ENCODE peak calls at places on chromosomes 1 and 21, in four cellular contexts. One of them, this sample, is unnamed.

GRCh38 chr1:175564119-175564518 is 179.3 kb downstream of the TNR start:
- DNase-seq in fibroblast of lung: no peak
- DNase-seq in heart left ventricle: no peak
- DNase-seq in aorta: no peak
- DNase-seq in this sample: no peak

GRCh38 chr1:39103321-39104157 is 77.4 kb downstream of the NDUFS5 start:
- DNase-seq in fibroblast of lung: peak
- DNase-seq in aorta: no peak
- DNase-seq in heart left ventricle: no peak
- DNase-seq in this sample: no peak

GRCh38 chr1:175373786-175374623 is 181.4 kb upstream of the KIAA0040 start:
- DNase-seq in aorta: no peak
- DNase-seq in fibroblast of lung: no peak
- DNase-seq in heart left ventricle: no peak
- DNase-seq in this sample: peak

GRCh38 chr1:78075621-78076020 is 29.9 kb downstream of the GIPC2 start:
- DNase-seq in aorta: no peak
- DNase-seq in heart left ventricle: no peak
- DNase-seq in fibroblast of lung: peak
- DNase-seq in this sample: no peak

GRCh38 chr1:191851799-191852595 is 306.3 kb upstream of the RGS18 start:
- DNase-seq in heart left ventricle: no peak
- DNase-seq in aorta: no peak
- DNase-seq in fibroblast of lung: peak
- DNase-seq in this sample: peak

GRCh38 chr1:158687037-158687436 is 522 bp upstream of the SPTA1 start:
- DNase-seq in heart left ventricle: no peak
- DNase-seq in aorta: no peak
- DNase-seq in fibroblast of lung: no peak
- DNase-seq in this sample: no peak

GRCh38 chr1:37797750-37798345 is 4.2 kb downstream of the MANEAL start:
- DNase-seq in heart left ventricle: no peak
- DNase-seq in fibroblast of lung: peak
- DNase-seq in aorta: peak
- DNase-seq in this sample: no peak

GRCh38 chr1:19425643-19426245 is 59.6 kb downstream of the CAPZB start:
- DNase-seq in fibroblast of lung: no peak
- DNase-seq in aorta: no peak
- DNase-seq in heart left ventricle: no peak
- DNase-seq in this sample: no peak

GRCh38 chr1:74357150-74357549 is 122.0 kb downstream of the TNNI3K start:
- DNase-seq in heart left ventricle: no peak
- DNase-seq in fibroblast of lung: no peak
- DNase-seq in aorta: no peak
- DNase-seq in this sample: no peak

GRCh38 chr1:118158918-118159317 is 26.1 kb downstream of the SPAG17 start:
- DNase-seq in heart left ventricle: no peak
- DNase-seq in fibroblast of lung: peak
- DNase-seq in aorta: no peak
- DNase-seq in this sample: peak

GRCh38 chr21:14121719-14122118 is 89.0 kb downstream of the LIPI start:
- DNase-seq in heart left ventricle: no peak
- DNase-seq in fibroblast of lung: no peak
- DNase-seq in aorta: no peak
- DNase-seq in this sample: no peak

GRCh38 chr1:54507471-54507870 is 40.6 kb upstream of the ACOT11 start:
- DNase-seq in heart left ventricle: no peak
- DNase-seq in aorta: no peak
- DNase-seq in fibroblast of lung: no peak
- DNase-seq in this sample: no peak

GRCh38 chr1:1250828-1251284 is 4.3 kb upstream of the C1QTNF12 start:
- DNase-seq in aorta: no peak
- DNase-seq in fibroblast of lung: no peak
- DNase-seq in heart left ventricle: no peak
- DNase-seq in this sample: no peak

GRCh38 chr1:1183833-1184775 is 10.4 kb downstream of the TTLL10 start:
- DNase-seq in fibroblast of lung: no peak
- DNase-seq in heart left ventricle: peak
- DNase-seq in aorta: peak
- DNase-seq in this sample: no peak

GRCh38 chr1:45669379-45669778 is 17.0 kb downstream of the GPBP1L1 start:
- DNase-seq in fibroblast of lung: no peak
- DNase-seq in heart left ventricle: no peak
- DNase-seq in aorta: no peak
- DNase-seq in this sample: no peak

DNA sequence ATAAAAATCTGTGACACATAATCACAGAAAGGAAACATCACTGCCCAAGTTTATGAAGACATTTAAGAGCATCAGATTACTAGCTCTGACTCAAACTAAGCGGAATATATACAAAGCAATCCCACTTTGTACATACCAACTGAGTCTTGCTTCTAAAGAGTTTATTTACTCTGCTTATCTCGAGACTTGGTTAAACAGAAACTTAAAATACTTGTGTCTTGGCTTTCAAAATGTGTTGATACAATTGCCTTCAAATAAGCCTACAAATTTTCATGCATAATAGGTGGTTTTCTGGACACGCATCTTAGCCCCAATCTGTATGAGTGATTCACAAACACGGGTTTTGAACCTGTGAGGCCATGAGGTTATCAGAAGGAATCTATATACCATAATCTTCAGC is 21.0 kb downstream of the CD160 start:
- DNase-seq in heart left ventricle: no peak
- DNase-seq in fibroblast of lung: peak
- DNase-seq in aorta: no peak
- DNase-seq in this sample: no peak
- H3K27ac ChIP-seq in heart left ventricle: no peak
- H3K27ac ChIP-seq in fibroblast of lung: no peak
- H3K27ac ChIP-seq in aorta: no peak
- H3K27ac ChIP-seq in this sample: no peak

GRCh38 chr1:62076286-62076685 is 118.4 kb upstream of the L1TD1 start:
- DNase-seq in aorta: no peak
- DNase-seq in heart left ventricle: no peak
- DNase-seq in fibroblast of lung: peak
- DNase-seq in this sample: no peak

GRCh38 chr1:62068978-62069377 is 125.7 kb upstream of the L1TD1 start:
- DNase-seq in aorta: no peak
- DNase-seq in fibroblast of lung: no peak
- DNase-seq in heart left ventricle: peak
- DNase-seq in this sample: peak

GRCh38 chr1:62068302-62068936 is 126.2 kb upstream of the L1TD1 start:
- DNase-seq in fibroblast of lung: no peak
- DNase-seq in heart left ventricle: peak
- DNase-seq in aorta: no peak
- DNase-seq in this sample: no peak

GRCh38 chr1:62070384-62071011 is 124.2 kb upstream of the L1TD1 start:
- DNase-seq in aorta: no peak
- DNase-seq in heart left ventricle: no peak
- DNase-seq in fibroblast of lung: no peak
- DNase-seq in this sample: peak

GRCh38 chr1:62071695-62072094 is 123.0 kb upstream of the L1TD1 start:
- DNase-seq in aorta: no peak
- DNase-seq in fibroblast of lung: no peak
- DNase-seq in heart left ventricle: no peak
- DNase-seq in this sample: no peak
- H3K27ac ChIP-seq in aorta: no peak
- H3K27ac ChIP-seq in fibroblast of lung: no peak
- H3K27ac ChIP-seq in heart left ventricle: no peak
- H3K27ac ChIP-seq in this sample: no peak

GRCh38 chr1:183368213-183369108 is 49.7 kb downstream of the NMNAT2 start:
- DNase-seq in heart left ventricle: no peak
- DNase-seq in aorta: no peak
- DNase-seq in fibroblast of lung: no peak
- DNase-seq in this sample: no peak
- H3K27ac ChIP-seq in heart left ventricle: no peak
- H3K27ac ChIP-seq in aorta: no peak
- H3K27ac ChIP-seq in fibroblast of lung: no peak
- H3K27ac ChIP-seq in this sample: no peak

GRCh38 chr1:89287182-89288050 is 14.8 kb upstream of the GBP5 start:
- DNase-seq in fibroblast of lung: no peak
- DNase-seq in heart left ventricle: no peak
- DNase-seq in aorta: no peak
- DNase-seq in this sample: no peak

GRCh38 chr1:89291276-89291675 is 18.6 kb upstream of the GBP5 start:
- DNase-seq in fibroblast of lung: no peak
- DNase-seq in aorta: no peak
- DNase-seq in heart left ventricle: no peak
- DNase-seq in this sample: no peak

GRCh38 chr1:89286549-89287181 is 14.0 kb upstream of the GBP5 start:
- DNase-seq in aorta: no peak
- DNase-seq in heart left ventricle: no peak
- DNase-seq in fibroblast of lung: no peak
- DNase-seq in this sample: no peak

GRCh38 chr1:89288051-89288340 is 15.3 kb upstream of the GBP5 start:
- DNase-seq in fibroblast of lung: no peak
- DNase-seq in aorta: no peak
- DNase-seq in heart left ventricle: no peak
- DNase-seq in this sample: no peak

DNA sequence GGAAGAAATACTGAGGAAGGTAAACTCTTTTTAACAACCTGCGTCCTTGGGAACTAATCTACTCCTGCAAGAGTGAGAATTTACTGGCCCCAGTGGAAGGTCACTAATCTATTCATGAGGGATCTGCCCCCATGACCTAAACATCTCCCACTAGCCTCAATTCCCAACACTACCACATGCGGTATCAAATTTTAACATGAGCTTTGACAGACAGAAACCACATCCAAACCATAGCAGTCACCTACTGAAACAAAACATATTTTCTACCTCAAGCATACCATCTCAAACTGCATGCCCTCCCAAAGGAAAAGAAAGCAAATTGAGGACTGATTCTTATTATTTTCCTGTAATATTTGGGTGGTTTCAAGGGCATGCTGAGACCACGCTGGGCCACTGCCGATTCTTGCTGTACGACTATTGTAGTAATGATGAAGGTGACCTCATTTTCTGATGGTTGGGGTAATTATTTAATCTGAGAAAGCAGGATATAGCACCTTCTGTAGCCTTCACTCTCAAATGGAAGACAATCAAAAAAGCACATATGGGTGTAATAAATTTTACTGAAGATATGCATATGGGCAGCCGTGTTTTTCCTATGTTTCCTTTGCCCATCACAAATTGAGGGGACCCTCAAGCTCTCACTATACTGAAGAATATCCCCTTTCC is 13.2 kb upstream of the GBP5 start:
- DNase-seq in fibroblast of lung: no peak
- DNase-seq in aorta: no peak
- DNase-seq in heart left ventricle: no peak
- DNase-seq in this sample: no peak
- H3K27ac ChIP-seq in fibroblast of lung: no peak
- H3K27ac ChIP-seq in aorta: no peak
- H3K27ac ChIP-seq in heart left ventricle: no peak
- H3K27ac ChIP-seq in this sample: no peak

DNA sequence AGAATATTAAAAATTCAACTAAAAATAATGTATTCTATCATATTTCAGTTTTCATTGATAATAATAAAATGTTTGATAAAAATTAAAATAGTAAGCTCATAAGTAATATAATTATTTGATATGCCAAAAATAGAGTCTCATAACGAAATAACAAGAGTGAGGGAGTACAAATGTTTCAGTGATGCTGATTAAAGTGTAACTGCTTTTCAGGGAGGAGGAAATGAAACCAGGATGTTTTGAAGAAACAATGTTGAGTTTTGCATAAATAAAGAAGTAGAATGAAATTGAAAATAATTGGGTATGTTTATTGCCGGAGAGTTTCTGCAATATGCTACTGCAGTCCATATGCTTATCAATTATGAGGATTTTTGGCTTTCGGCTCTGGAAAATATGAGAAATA is 1159.8 kb upstream of the ADGRL2 start:
- DNase-seq in fibroblast of lung: no peak
- DNase-seq in heart left ventricle: no peak
- DNase-seq in aorta: no peak
- DNase-seq in this sample: no peak
- H3K27ac ChIP-seq in fibroblast of lung: no peak
- H3K27ac ChIP-seq in heart left ventricle: no peak
- H3K27ac ChIP-seq in aorta: no peak
- H3K27ac ChIP-seq in this sample: no peak

This sample was measured in cardiac muscle cell.